ENCODE peak calls at places on chromosomes 2 and 18, in five cellular contexts. E is right atrium auricular region, N is kidney, K is heart right ventricle, U is A549. O is an unnamed sample.

GRCh38 chr2:167825664-167826063 is 421.7 kb downstream of the STK39 start:
- DNase-seq in E (no peak), N (no peak), K (no peak), U (no peak), O (no peak)

GRCh38 chr2:29123584-29124349 is 8.6 kb downstream of the CLIP4 start:
- DNase-seq in E (no peak), N (no peak), K (no peak), U (peak; percentile 81), O (no peak)

GRCh38 chr2:26169681-26170414 is 3.0 kb upstream of the GAREM2 start:
- DNase-seq in E (no peak), N (no peak), K (no peak), U (no peak), O (no peak)

GRCh38 chr18:41940506-41941215 is 14.4 kb upstream of the PIK3C3 start:
- DNase-seq in E (no peak), N (no peak), K (no peak), U (peak; percentile 14), O (no peak)

GRCh38 chr2:217897816-217898806 is 104.7 kb downstream of the TNS1 start:
- DNase-seq in E (no peak), N (peak; percentile 87), K (peak; percentile 63), U (no peak), O (peak; percentile 56)

GRCh38 chr2:109139844-109140396 is 10.9 kb downstream of the SH3RF3 start:
- DNase-seq in E (no peak), N (no peak), K (no peak), U (no peak), O (no peak)

GRCh38 chr2:73112913-73113633 is at the start of gene RAB11FIP5:
- DNase-seq in E (peak; percentile 79), N (peak; percentile 91), K (peak; percentile 81), U (peak; percentile 81), O (peak; percentile 41)

GRCh38 chr18:57629399-57629798 is 7.8 kb upstream of the NARS1 start:
- DNase-seq in E (no peak), N (no peak), K (no peak), U (no peak), O (no peak)

GRCh38 chr2:160415991-160416390 is 77.6 kb downstream of the RBMS1 start:
- DNase-seq in E (no peak), N (no peak), K (no peak), U (no peak), O (no peak)

GRCh38 chr2:152031747-152032146 is 67.1 kb downstream of the CACNB4 start:
- DNase-seq in E (no peak), N (no peak), K (no peak), U (no peak), O (no peak)

GRCh38 chr2:172516299-172516698 is 39.6 kb upstream of the PDK1 start:
- DNase-seq in E (no peak), N (no peak), K (no peak), U (peak; percentile 26), O (no peak)

GRCh38 chr2:74138952-74139323 is 8.8 kb downstream of the BOLA3 start:
- DNase-seq in E (no peak), N (no peak), K (no peak), U (no peak), O (no peak)

GRCh38 chr2:173684896-173685485 is 280.2 kb downstream of the SP3 start:
- DNase-seq in E (no peak), N (no peak), K (no peak), U (no peak), O (no peak)

GRCh38 chr2:11362781-11363099 is 18.3 kb upstream of the ROCK2 start:
- DNase-seq in E (no peak), N (no peak), K (no peak), U (no peak), O (no peak)

GRCh38 chr2:237604960-237605359 is 14.4 kb upstream of the RAB17 start:
- DNase-seq in E (no peak), N (no peak), K (no peak), U (peak; percentile 48), O (no peak)

GRCh38 chr18:79613186-79613931 is 66.2 kb upstream of the CTDP1 start:
- DNase-seq in E (no peak), N (peak; percentile 63), K (peak; percentile 7), U (no peak), O (no peak)

GRCh38 chr18:7360606-7361170 is 129.8 kb downstream of the LRRC30 start:
- DNase-seq in E (no peak), N (no peak), K (no peak), U (no peak), O (no peak)

GRCh38 chr18:14768241-14768640 is 20.3 kb downstream of the ANKRD30B start:
- DNase-seq in E (no peak), N (no peak), K (no peak), U (no peak), O (no peak)

GRCh38 chr2:111116843-111117665 is 3.7 kb upstream of the BCL2L11 start:
- DNase-seq in E (peak; percentile 73), N (peak; percentile 93), K (peak; percentile 74), U (peak; percentile 86), O (peak; percentile 69)

GRCh38 chr2:98039085-98039756 is 43.5 kb upstream of the TMEM131 start:
- DNase-seq in E (peak; percentile 55), N (no peak), K (no peak), U (no peak), O (no peak)

GRCh38 chr2:25041307-25041927 is 459 bp upstream of the EFR3B start:
- DNase-seq in E (peak; percentile 61), N (peak; percentile 88), K (peak; percentile 54), U (peak; percentile 87), O (peak; percentile 50)

GRCh38 chr2:217948341-217948791 is 54.4 kb downstream of the TNS1 start:
- DNase-seq in E (no peak), N (no peak), K (no peak), U (no peak), O (no peak)

GRCh38 chr2:149552830-149553229 is 34.7 kb downstream of the MMADHC start:
- DNase-seq in E (no peak), N (no peak), K (no peak), U (no peak), O (no peak)

GRCh38 chr18:34965108-34965507 is 76.1 kb upstream of the MAPRE2 start:
- DNase-seq in E (no peak), N (no peak), K (no peak), U (no peak), O (no peak)

GRCh38 chr18:9684901-9685738 is 23.0 kb upstream of the RAB31 start:
- DNase-seq in E (peak; percentile 77), N (no peak), K (peak; percentile 50), U (no peak), O (no peak)

GRCh38 chr2:193743089-193743488 is 1548.4 kb upstream of the TMEFF2 start:
- DNase-seq in E (no peak), N (no peak), K (no peak), U (no peak), O (no peak)

GRCh38 chr2:104866883-104867350 is 13.0 kb downstream of the POU3F3 start:
- DNase-seq in E (no peak), N (no peak), K (no peak), U (no peak), O (no peak)

GRCh38 chr2:218802595-218802994 is 20.6 kb downstream of the CYP27A1 start:
- DNase-seq in E (no peak), N (no peak), K (no peak), U (no peak), O (no peak)

DNA sequence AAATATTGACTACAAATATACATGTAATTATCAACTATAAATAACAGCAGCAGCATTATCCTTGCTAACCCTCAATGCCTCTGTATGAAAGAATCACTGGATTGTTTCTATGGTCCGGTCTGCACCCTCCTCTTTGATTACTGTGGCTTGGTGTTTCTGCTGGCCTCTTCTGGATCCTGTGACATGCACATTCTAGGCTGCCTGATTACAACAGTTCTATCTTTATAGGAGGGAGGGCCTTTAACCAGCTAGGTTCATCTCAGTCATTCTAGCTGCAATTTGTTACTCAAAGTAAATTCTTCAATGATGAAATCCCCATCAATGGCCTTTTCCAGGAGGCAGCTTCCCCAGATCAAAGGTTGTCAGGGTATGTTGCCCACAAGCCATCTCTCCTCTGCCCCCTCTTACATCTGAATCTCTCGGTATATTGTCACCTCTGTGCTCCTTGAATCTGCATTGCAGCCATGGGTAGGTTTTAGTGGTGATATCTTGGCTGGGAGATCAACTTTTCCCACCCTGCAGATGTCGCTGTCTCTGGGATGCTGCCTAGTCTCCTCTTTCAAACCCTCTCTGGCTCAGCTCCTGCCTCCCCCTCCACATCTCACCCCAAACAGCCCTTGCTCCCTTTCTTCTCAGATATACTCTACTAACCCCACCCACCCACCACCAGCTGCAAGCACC is 106.3 kb upstream of the BZW1 start:
- DNase-seq in E (no peak), N (no peak), K (no peak), U (peak; percentile 30), O (no peak)
- H3K27ac ChIP-seq in E (no peak overlapping the region), N (no peak overlapping the region), K (no peak overlapping the region), U (no peak overlapping the region), O (peak overlapping the region; percentile 37)

GRCh38 chr2:159086874-159087273 is 118.4 kb downstream of the TANC1 start:
- DNase-seq in E (no peak), N (no peak), K (no peak), U (no peak), O (no peak)
- H3K27ac ChIP-seq in E (peak overlapping the region; percentile 84), N (no peak overlapping the region), K (no peak overlapping the region), U (no peak overlapping the region), O (no peak overlapping the region)

DNA sequence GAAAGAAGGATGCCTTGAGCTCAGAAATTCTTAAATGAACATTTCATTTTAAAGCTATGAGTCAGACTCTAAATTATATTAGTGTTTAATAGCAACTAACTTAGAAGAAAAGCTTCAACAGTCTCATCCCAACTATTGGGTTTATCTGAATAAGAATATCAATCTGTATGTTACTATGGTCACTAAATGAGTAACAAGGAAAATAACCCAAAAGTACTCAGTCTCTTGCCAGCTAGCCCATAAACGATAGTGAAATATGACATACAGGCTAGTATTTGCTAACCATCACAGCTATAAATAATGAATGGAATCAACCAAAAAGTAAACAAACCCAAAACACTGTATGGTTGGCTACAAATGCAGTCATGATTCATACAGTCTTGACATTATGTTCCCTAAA is 174.9 kb downstream of the RAB3GAP1 start:
- DNase-seq in E (no peak), N (no peak), K (no peak), U (no peak), O (no peak)
- H3K27ac ChIP-seq in E (no peak overlapping the region), N (no peak overlapping the region), K (no peak overlapping the region), U (no peak overlapping the region), O (no peak overlapping the region)

GRCh38 chr2:46036929-46037328 is 260.3 kb upstream of the EPAS1 start:
- DNase-seq in E (no peak), N (no peak), K (no peak), U (no peak), O (no peak)
- H3K27ac ChIP-seq in E (no peak overlapping the region), N (peak overlapping the region; percentile 20), K (no peak overlapping the region), U (no peak overlapping the region), O (no peak overlapping the region)

DNA sequence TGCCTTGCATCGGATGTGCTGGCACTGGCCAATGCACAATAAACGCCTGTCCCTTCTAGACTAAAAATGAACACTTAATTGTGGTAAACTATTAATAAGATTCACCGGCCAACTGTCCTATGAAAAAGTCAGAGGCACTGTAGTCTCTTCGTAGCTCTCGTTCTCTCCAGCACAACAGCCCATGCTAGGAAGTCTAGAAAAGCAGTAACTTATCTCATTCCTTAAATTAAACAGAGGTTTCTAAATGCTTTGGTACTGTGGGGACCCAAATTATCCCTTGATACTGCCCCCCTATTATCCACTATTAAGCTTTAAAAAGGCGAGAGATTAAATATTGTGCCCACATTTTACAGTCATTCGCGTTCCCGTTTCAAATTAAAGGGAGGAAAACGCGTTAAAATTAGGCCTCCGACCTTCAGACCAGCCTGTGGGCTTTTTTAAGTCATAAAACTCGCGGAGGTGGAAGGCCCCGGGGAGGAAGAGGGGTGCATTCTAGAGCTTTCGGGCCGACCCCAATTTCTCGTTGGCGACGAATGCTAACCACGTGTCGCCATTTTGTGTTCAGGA is 1.5 kb upstream of the PCBP1 start:
- DNase-seq in E (no peak), N (no peak), K (no peak), U (no peak), O (no peak)
- H3K27ac ChIP-seq in E (peak overlapping the region; percentile 96), N (peak overlapping the region; percentile 100), K (peak overlapping the region; percentile 99), U (peak overlapping the region; percentile 100), O (peak overlapping the region; percentile 100)

GRCh38 chr18:24937624-24938285 is 414.2 kb downstream of the ZNF521 start:
- DNase-seq in E (no peak), N (no peak), K (no peak), U (no peak), O (no peak)
- H3K27ac ChIP-seq in E (no peak overlapping the region), N (no peak overlapping the region), K (no peak overlapping the region), U (no peak overlapping the region), O (no peak overlapping the region)

O was measured in caudate nucleus.